ENCODE peak calls at places on chromosomes 4 and X, in eight cellular contexts. One of them, this sample, is unnamed. For H3K4me1, the result is how much of the 10 kb centered on the place peaks cover.

GRCh38 chrX:140299411-140299810 is 205.5 kb downstream of the SOX3 start:
- DNase-seq in OCI-LY7: no peak
- DNase-seq in endodermal cell: no peak
- DNase-seq in esophagus squamous epithelium: no peak
- DNase-seq in HCT116: no peak
- DNase-seq in kidney: no peak
- DNase-seq in colonic mucosa: no peak
- DNase-seq in ovary: no peak
- DNase-seq in this sample: no peak

GRCh38 chr4:27123769-27124124 is 263.1 kb downstream of the STIM2 start:
- DNase-seq in OCI-LY7: no peak
- DNase-seq in endodermal cell: peak
- DNase-seq in esophagus squamous epithelium: no peak
- DNase-seq in HCT116: no peak
- DNase-seq in kidney: no peak
- DNase-seq in colonic mucosa: no peak
- DNase-seq in ovary: no peak
- DNase-seq in this sample: no peak

GRCh38 chr4:13701937-13702446 is 74.5 kb upstream of the BOD1L1 start:
- DNase-seq in OCI-LY7: no peak
- DNase-seq in endodermal cell: no peak
- DNase-seq in esophagus squamous epithelium: no peak
- DNase-seq in HCT116: peak
- DNase-seq in kidney: no peak
- DNase-seq in colonic mucosa: no peak
- DNase-seq in ovary: no peak
- DNase-seq in this sample: no peak

GRCh38 chrX:103716967-103717366 is 6.3 kb downstream of the TMEM31 start:
- DNase-seq in OCI-LY7: no peak
- DNase-seq in endodermal cell: no peak
- DNase-seq in esophagus squamous epithelium: no peak
- DNase-seq in HCT116: no peak
- DNase-seq in kidney: no peak
- DNase-seq in colonic mucosa: peak
- DNase-seq in ovary: no peak
- DNase-seq in this sample: no peak

GRCh38 chr4:80466618-80467017 is 131.1 kb downstream of the CFAP299 start:
- DNase-seq in OCI-LY7: no peak
- DNase-seq in endodermal cell: no peak
- DNase-seq in esophagus squamous epithelium: no peak
- DNase-seq in HCT116: no peak
- DNase-seq in kidney: no peak
- DNase-seq in colonic mucosa: no peak
- DNase-seq in ovary: no peak
- DNase-seq in this sample: no peak

GRCh38 chrX:119541188-119541587 is 24.0 kb downstream of the STEEP1 start:
- DNase-seq in OCI-LY7: no peak
- DNase-seq in endodermal cell: peak
- DNase-seq in esophagus squamous epithelium: no peak
- DNase-seq in HCT116: no peak
- DNase-seq in kidney: no peak
- DNase-seq in colonic mucosa: no peak
- DNase-seq in ovary: no peak
- DNase-seq in this sample: no peak

GRCh38 chr4:43816107-43816506 is 632.5 kb downstream of the KCTD8 start:
- DNase-seq in OCI-LY7: no peak
- DNase-seq in endodermal cell: no peak
- DNase-seq in esophagus squamous epithelium: no peak
- DNase-seq in HCT116: no peak
- DNase-seq in kidney: no peak
- DNase-seq in colonic mucosa: no peak
- DNase-seq in ovary: no peak
- DNase-seq in this sample: no peak

GRCh38 chr4:95732061-95732460 is 107.8 kb upstream of the PDHA2 start:
- DNase-seq in OCI-LY7: no peak
- DNase-seq in endodermal cell: no peak
- DNase-seq in esophagus squamous epithelium: no peak
- DNase-seq in HCT116: no peak
- DNase-seq in kidney: no peak
- DNase-seq in colonic mucosa: no peak
- DNase-seq in ovary: no peak
- DNase-seq in this sample: no peak

GRCh38 chrX:11244641-11245040 is 48.6 kb upstream of the AMELX start:
- DNase-seq in OCI-LY7: no peak
- DNase-seq in endodermal cell: no peak
- DNase-seq in esophagus squamous epithelium: no peak
- DNase-seq in HCT116: no peak
- DNase-seq in kidney: no peak
- DNase-seq in colonic mucosa: no peak
- DNase-seq in ovary: no peak
- DNase-seq in this sample: no peak

DNA sequence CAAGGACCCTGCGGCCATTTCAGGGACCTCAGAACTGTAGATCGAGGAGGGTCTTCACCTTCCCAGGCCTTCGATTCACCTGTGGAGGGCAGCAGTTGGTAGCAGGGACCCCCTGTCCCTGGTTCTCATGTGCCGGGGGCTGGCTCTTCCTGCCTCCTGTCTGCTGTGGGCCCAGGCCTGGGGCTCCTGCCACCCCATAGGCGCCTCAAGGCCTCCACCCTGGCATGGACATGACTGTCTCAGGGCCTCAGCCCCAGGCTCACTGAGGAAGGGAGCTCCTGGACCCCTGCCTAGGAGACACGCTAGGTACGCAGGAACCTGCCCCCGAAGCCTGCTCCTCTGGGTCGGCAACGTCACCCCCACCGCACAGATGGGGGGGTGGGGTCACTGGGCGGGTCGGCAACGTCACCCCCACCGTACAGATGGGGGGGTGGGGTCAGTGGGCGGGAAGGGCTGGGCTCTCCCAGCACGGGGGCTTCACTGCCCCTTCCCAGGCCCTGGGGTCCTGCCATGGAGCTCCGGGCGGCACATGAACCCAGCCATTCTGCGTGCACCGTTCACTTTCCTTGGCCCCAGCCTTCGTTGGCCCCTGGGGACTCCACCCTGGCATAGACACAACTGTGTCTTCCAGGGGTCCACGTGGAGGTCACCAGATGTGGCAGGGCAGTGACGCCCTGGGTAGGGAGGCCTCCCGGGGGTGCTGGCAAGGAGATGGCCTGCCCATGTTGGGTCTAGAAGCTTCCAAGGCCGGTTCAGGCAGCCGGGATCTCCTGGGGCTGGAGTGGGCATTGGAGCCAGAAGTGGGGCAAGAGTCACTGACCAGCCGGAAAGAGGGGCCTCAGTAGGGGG is 3.5 kb upstream of the HGFAC start:
- DNase-seq in OCI-LY7: no peak
- DNase-seq in endodermal cell: no peak
- DNase-seq in esophagus squamous epithelium: no peak
- DNase-seq in HCT116: no peak
- DNase-seq in kidney: peak
- DNase-seq in colonic mucosa: no peak
- DNase-seq in ovary: peak
- DNase-seq in this sample: no peak
- H3K4me1 ChIP-seq in OCI-LY7: under half
- H3K4me1 ChIP-seq in endodermal cell: under half
- H3K4me1 ChIP-seq in esophagus squamous epithelium: half or more
- H3K4me1 ChIP-seq in HCT116: under half
- H3K4me1 ChIP-seq in kidney: under half
- H3K4me1 ChIP-seq in colonic mucosa: under half
- H3K4me1 ChIP-seq in ovary: under half
- H3K4me1 ChIP-seq in this sample: under half

DNA sequence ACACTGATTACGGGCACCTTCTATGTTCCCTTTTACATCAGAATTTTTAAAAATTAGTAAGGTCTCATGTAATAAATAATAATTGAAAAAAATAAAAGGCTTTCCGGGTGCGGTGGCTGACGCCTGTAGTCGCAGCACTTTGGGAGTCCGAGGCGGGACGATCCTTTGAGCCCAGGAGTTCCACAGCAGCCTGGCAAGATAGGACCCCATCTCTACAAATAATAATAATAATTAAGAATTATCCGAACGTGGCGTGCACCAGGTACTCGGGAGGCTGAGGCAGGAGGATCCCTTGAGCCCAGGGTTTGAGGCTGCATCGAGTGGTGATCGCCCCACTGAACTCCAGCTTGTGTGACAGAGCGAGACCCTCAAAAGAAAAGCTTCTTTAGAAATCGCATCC is 771 bp upstream of the LAMTOR3 start:
- DNase-seq in OCI-LY7: no peak
- DNase-seq in endodermal cell: no peak
- DNase-seq in esophagus squamous epithelium: no peak
- DNase-seq in HCT116: no peak
- DNase-seq in kidney: no peak
- DNase-seq in colonic mucosa: no peak
- DNase-seq in ovary: peak
- DNase-seq in this sample: no peak
- H3K4me3 ChIP-seq in OCI-LY7: peak
- H3K4me3 ChIP-seq in endodermal cell: peak
- H3K4me3 ChIP-seq in esophagus squamous epithelium: peak
- H3K4me3 ChIP-seq in HCT116: peak
- H3K4me3 ChIP-seq in kidney: peak
- H3K4me3 ChIP-seq in colonic mucosa: peak
- H3K4me3 ChIP-seq in ovary: peak
- H3K4me3 ChIP-seq in this sample: peak

DNA sequence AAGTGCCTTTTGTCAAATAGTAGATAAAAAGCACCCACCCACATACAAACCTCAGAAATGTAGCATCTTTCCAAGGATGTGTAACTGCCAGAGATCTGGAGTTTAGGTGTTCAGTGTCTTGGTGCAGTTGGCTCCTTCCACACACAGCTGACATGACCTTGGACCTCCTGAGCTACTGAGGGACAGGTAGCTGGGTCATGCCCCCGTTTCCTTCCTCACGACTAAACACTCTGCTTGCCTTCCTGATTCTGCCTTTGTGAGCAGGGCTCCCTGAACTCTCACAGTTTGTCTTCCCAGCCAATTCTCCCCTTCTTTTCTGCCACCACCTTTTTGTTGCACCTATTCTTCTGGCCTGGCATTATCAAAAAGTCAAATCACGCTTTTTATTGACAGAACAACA is 10.2 kb upstream of the RUFY3 start:
- DNase-seq in OCI-LY7: no peak
- DNase-seq in endodermal cell: no peak
- DNase-seq in esophagus squamous epithelium: no peak
- DNase-seq in HCT116: no peak
- DNase-seq in kidney: no peak
- DNase-seq in colonic mucosa: no peak
- DNase-seq in ovary: no peak
- DNase-seq in this sample: no peak
- H3K4me1 ChIP-seq in OCI-LY7: half or more
- H3K4me1 ChIP-seq in endodermal cell: under half
- H3K4me1 ChIP-seq in esophagus squamous epithelium: half or more
- H3K4me1 ChIP-seq in HCT116: under half
- H3K4me1 ChIP-seq in kidney: under half
- H3K4me1 ChIP-seq in colonic mucosa: under half
- H3K4me1 ChIP-seq in ovary: under half
- H3K4me1 ChIP-seq in this sample: under half

GRCh38 chr4:99324361-99324760 is 3.2 kb upstream of the ADH1B start:
- DNase-seq in OCI-LY7: no peak
- DNase-seq in endodermal cell: no peak
- DNase-seq in esophagus squamous epithelium: no peak
- DNase-seq in HCT116: no peak
- DNase-seq in kidney: no peak
- DNase-seq in colonic mucosa: no peak
- DNase-seq in ovary: no peak
- DNase-seq in this sample: no peak
- H3K4me3 ChIP-seq in OCI-LY7: no peak
- H3K4me3 ChIP-seq in endodermal cell: no peak
- H3K4me3 ChIP-seq in esophagus squamous epithelium: no peak
- H3K4me3 ChIP-seq in HCT116: no peak
- H3K4me3 ChIP-seq in kidney: no peak
- H3K4me3 ChIP-seq in colonic mucosa: no peak
- H3K4me3 ChIP-seq in ovary: no peak
- H3K4me3 ChIP-seq in this sample: no peak

GRCh38 chr4:98558366-98558765 is 100.0 kb downstream of the TSPAN5 start:
- DNase-seq in OCI-LY7: no peak
- DNase-seq in endodermal cell: peak
- DNase-seq in esophagus squamous epithelium: no peak
- DNase-seq in HCT116: no peak
- DNase-seq in kidney: no peak
- DNase-seq in colonic mucosa: no peak
- DNase-seq in ovary: no peak
- DNase-seq in this sample: no peak
- H3K4me1 ChIP-seq in OCI-LY7: under half
- H3K4me1 ChIP-seq in endodermal cell: under half
- H3K4me1 ChIP-seq in esophagus squamous epithelium: under half
- H3K4me1 ChIP-seq in HCT116: under half
- H3K4me1 ChIP-seq in kidney: under half
- H3K4me1 ChIP-seq in colonic mucosa: under half
- H3K4me1 ChIP-seq in ovary: under half
- H3K4me1 ChIP-seq in this sample: under half

This sample was measured in left ventricle myocardium inferior.